ENCODE peak calls at places on chromosome 3, in nine cellular contexts. L is progenitor cell of endocrine pancreas, S is epithelial cell of esophagus, X is psoas muscle, Z is transverse colon, C is A549, H is endothelial cell, D is neural crest cell, Y is suprapubic skin. I is an unnamed sample.
A peak's percentile ranks its signal among the peaks of the same experiment; 100 is the strongest.

GRCh38 chr3:97884724-97885123 is 62.9 kb downstream of the CRYBG3 start:
- DNase-seq in L (no peak), S (no peak), X (no peak), Z (no peak), C (no peak), H (no peak), D (no peak), Y (no peak), I (no peak)

GRCh38 chr3:159486580-159486979 is 502.1 kb upstream of the IL12A start:
- DNase-seq in L (no peak), S (peak; percentile 12), X (no peak), Z (no peak), C (peak; percentile 2), H (peak; percentile 12), D (no peak), Y (no peak), I (no peak)

GRCh38 chr3:23489338-23490158 is 286.4 kb downstream of the UBE2E2 start:
- DNase-seq in L (no peak), S (no peak), X (no peak), Z (no peak), C (no peak), H (no peak), D (no peak), Y (no peak), I (no peak)

GRCh38 chr3:155741081-155741480 is 3.8 kb downstream of the PLCH1 start:
- DNase-seq in L (no peak), S (no peak), X (no peak), Z (no peak), C (no peak), H (no peak), D (no peak), Y (no peak), I (no peak)

GRCh38 chr3:65854606-65855304 is 184.0 kb downstream of the MAGI1 start:
- DNase-seq in L (no peak), S (peak; percentile 48), X (no peak), Z (peak; percentile 66), C (peak; percentile 13), H (no peak), D (no peak), Y (no peak), I (no peak)

GRCh38 chr3:134579266-134579665 is 71.6 kb downstream of the KY start:
- DNase-seq in L (no peak), S (no peak), X (no peak), Z (no peak), C (no peak), H (no peak), D (no peak), Y (no peak), I (no peak)

GRCh38 chr3:98780343-98780742 is 17.2 kb downstream of the ST3GAL6 start:
- DNase-seq in L (no peak), S (no peak), X (no peak), Z (no peak), C (no peak), H (no peak), D (no peak), Y (no peak), I (no peak)

GRCh38 chr3:187636528-187636927 is 33.7 kb downstream of the SST start:
- DNase-seq in L (no peak), S (no peak), X (no peak), Z (no peak), C (no peak), H (no peak), D (no peak), Y (no peak), I (no peak)

GRCh38 chr3:87082806-87083440 is 92.0 kb upstream of the VGLL3 start:
- DNase-seq in L (no peak), S (peak; percentile 77), X (no peak), Z (no peak), C (peak; percentile 51), H (peak; percentile 29), D (peak; percentile 10), Y (no peak), I (no peak)

GRCh38 chr3:156543043-156543555 is 11.8 kb downstream of the SSR3 start:
- DNase-seq in L (no peak), S (no peak), X (no peak), Z (no peak), C (no peak), H (no peak), D (no peak), Y (no peak), I (no peak)

GRCh38 chr3:120428904-120429303 is 21.9 kb downstream of the FSTL1 start:
- DNase-seq in L (no peak), S (no peak), X (no peak), Z (no peak), C (no peak), H (no peak), D (no peak), Y (peak; percentile 20), I (no peak)

GRCh38 chr3:155747286-155747685 is 2.4 kb upstream of the PLCH1 start:
- DNase-seq in L (no peak), S (no peak), X (no peak), Z (no peak), C (no peak), H (no peak), D (no peak), Y (no peak), I (no peak)

GRCh38 chr3:11721114-11721440 is 77.4 kb upstream of the VGLL4 start:
- DNase-seq in L (no peak), S (no peak), X (no peak), Z (no peak), C (no peak), H (no peak), D (no peak), Y (no peak), I (no peak)

DNA sequence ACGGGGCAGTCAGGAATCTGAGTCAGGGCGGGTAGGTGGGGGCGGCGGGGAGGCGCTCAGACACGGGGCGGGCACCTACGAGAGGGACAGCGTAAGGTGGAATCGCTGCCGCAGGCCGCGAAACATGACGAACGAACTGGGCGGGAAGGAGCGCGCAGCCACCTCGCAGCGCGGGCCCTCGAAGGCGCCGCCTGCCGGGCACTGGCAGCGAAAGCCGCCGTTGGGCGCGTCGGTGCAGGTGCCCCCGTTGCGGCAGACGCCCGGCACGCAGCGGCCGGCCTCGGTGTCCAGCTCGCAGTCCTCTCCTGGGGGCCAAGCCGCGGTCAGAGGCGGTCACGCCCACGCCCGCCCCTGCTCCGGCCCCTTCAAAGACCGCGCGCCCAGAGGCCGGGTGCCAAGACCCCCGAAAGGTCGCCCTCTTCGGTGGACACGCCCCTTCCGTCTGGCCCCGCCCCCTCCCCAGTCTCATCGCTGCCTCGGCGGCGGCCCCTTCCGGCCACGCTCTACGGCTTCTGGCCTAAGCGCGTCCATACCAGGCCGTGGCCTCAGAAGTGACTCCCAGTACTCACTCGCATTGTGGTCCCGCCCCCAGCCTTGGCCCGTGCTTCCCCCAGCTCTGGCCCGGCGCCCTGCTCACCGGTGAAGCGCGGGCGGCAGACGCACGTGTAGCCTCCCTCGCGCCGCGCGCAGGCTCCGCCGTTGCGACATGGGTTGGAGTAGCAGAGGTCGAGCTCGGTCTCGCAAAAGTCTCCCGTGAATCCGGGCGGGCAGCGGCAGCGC is 6.4 kb downstream of the CELSR3 start:
- DNase-seq in L (peak; percentile 78), S (peak; percentile 91), X (peak; percentile 90), Z (peak; percentile 79), C (peak; percentile 82), H (peak; percentile 82), D (peak; percentile 82), Y (no peak), I (peak; percentile 84)
- TF ChIP-seq CTCF in L (peak; percentile 80), S (peak; percentile 31), X (peak; percentile 62), Z (peak; percentile 64), C (peak; percentile 69), H (peak; percentile 74), D (peak; percentile 77), Y (peak; percentile 46), I (peak; percentile 70)

DNA sequence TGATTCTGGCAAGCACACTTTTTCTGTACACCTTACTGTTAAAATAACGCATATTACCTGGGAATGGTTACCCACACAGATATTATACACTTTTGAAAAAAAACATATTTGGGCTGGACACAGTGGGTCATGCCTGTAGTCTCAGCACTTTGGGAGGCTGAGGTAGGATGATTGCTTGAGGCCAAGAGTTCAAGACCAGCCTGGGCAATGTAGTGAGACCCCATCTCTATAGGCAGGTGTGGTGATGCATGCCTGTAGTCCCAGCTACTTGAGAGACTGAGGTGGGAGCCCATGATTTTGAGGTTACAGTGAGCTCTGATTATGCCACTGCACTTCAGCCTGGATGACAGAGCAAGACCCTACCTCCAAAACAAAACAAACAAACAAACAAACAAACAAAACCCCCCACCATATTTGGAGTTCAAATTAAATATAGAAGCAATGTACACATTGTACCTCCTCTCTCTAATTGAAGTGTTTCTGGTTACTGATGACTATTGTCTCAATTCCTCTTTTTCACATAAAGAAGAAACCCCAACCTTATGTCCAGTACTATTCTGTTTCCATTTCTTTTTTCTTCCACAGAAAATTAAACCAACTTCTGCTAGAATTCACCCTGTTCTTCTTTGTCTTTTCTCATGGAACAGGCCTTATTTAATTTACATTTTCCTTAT is 152.6 kb upstream of the UMPS start:
- DNase-seq in L (no peak), S (no peak), X (no peak), Z (no peak), C (no peak), H (no peak), D (no peak), Y (no peak), I (no peak)
- TF ChIP-seq CTCF in L (no peak), S (no peak), X (no peak), Z (no peak), C (no peak), H (no peak), D (no peak), Y (no peak), I (no peak)

DNA sequence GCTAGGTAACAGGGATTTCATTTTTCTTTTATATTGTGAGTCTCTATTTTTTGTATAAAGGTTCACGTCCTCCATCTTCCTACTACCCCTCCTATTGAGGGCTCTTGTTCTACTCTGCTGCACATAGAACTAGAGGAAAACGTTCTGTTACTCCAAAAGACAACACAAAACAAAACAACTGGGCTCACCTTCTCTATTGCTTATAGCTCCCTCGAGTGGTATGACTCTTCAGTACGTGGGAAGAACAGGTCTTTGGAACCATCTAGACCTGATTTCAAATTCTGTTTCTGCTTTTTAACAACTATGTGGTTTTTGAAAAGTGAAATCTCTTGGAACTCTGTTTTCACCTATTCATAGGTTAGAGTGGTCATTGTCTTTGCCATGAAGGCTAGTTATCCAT is 515.3 kb downstream of the SOX2 start:
- DNase-seq in L (no peak), S (peak; percentile 48), X (no peak), Z (no peak), C (no peak), H (no peak), D (no peak), Y (no peak), I (no peak)
- TF ChIP-seq CTCF in L (no peak), S (peak; percentile 49), X (no peak), Z (no peak), C (no peak), H (no peak), D (no peak), Y (no peak), I (no peak)

DNA sequence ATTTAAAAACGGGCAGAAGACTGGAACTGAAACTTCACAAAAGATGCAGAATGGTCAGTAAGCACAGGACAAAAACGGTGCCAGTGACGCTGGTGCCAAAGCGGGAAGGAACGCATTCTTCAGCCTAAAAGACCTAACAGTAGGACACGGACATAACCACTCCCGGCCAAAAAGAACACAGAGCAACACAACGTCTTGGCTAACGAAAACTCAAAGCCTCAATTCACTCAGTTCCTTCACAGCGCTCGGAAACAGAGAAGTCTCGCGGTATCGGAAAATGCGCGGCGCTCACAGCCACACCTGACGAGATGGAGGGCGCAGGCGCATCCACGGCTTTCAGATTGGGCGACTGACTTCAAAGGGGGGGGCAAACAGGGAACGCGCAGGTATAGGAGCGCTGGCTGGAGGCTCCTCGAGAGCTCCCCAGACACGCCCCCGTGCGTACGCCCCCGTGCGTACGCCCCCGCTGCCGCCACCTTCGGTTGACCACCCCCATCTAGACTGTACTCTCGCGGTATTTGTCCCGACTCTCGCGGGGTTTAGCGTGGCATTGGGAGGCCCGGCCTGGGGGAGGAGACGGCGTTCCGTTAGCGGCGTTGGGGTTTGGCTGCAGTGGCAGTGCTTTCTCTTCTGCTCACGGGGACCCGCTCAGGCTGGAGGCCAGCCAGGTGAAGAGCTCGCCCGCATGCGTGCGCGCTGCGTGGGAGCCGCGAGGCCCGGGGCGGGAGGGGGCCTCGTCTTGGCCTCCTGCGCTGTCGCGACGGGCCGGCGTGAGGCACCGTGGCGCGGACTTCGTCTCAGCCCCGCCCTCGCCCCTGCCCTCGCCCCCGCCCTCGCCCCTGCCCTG is at the start of gene NKTR:
- DNase-seq in L (peak; percentile 100), S (peak; percentile 100), X (peak; percentile 99), Z (peak; percentile 99), C (peak; percentile 75), H (peak; percentile 100), D (peak; percentile 100), Y (peak; percentile 98), I (peak; percentile 97)
- TF ChIP-seq CTCF in L (peak; percentile 14), S (no peak), X (no peak), Z (no peak), C (no peak), H (no peak), D (peak; percentile 15), Y (no peak), I (no peak)

I was measured in HL-60.